ENCODE peak calls at places on chromosomes 4 and X, in seven cellular contexts. C is tibial nerve, I is endothelial cell of umbilical vein, P is AG04450, V is ovary, W is mammary epithelial cell, U is tibial artery. E is an unnamed sample.
A peak's percentile ranks its signal among the peaks of the same experiment; 100 is the strongest.

GRCh38 chr4:36243355-36244256 is 708 bp downstream of the ARAP2 start:
- DNase-seq in C (no peak), I (no peak), P (no peak), V (peak; percentile 22), W (peak; percentile 61), U (no peak), E (peak; percentile 67)

GRCh38 chr4:84985952-84986351 is 19.5 kb upstream of the WDFY3 start:
- DNase-seq in C (no peak), I (no peak), P (no peak), V (no peak), W (peak; percentile 73), U (no peak), E (no peak)

GRCh38 chr4:64799751-64800150 is 390.5 kb upstream of the TECRL start:
- DNase-seq in C (no peak), I (no peak), P (no peak), V (no peak), W (no peak), U (no peak), E (no peak)

GRCh38 chr4:168882650-168883233 is 127.3 kb downstream of the CBR4 start:
- DNase-seq in C (no peak), I (no peak), P (no peak), V (no peak), W (peak; percentile 52), U (peak; percentile 50), E (no peak)

GRCh38 chr4:68346461-68346860 is 3.4 kb downstream of the YTHDC1 start:
- DNase-seq in C (no peak), I (no peak), P (no peak), V (no peak), W (peak; percentile 74), U (no peak), E (no peak)

GRCh38 chrX:130615941-130616340 is 214.2 kb downstream of the RBMX2 start:
- DNase-seq in C (no peak), I (no peak), P (no peak), V (no peak), W (no peak), U (no peak), E (no peak)

GRCh38 chr4:168039593-168039992 is 52.7 kb upstream of the ANXA10 start:
- DNase-seq in C (no peak), I (no peak), P (no peak), V (no peak), W (no peak), U (no peak), E (no peak)

GRCh38 chr4:39576268-39576667 is 49.0 kb upstream of the UGDH start:
- DNase-seq in C (no peak), I (no peak), P (no peak), V (no peak), W (no peak), U (no peak), E (no peak)

GRCh38 chr4:36547383-36547782 is 266.0 kb downstream of the DTHD1 start:
- DNase-seq in C (no peak), I (no peak), P (no peak), V (no peak), W (no peak), U (no peak), E (no peak)

GRCh38 chr4:100981447-100982204 is 365.7 kb downstream of the PPP3CA start:
- DNase-seq in C (peak; percentile 45), I (no peak), P (no peak), V (no peak), W (peak; percentile 32), U (no peak), E (no peak)

GRCh38 chr4:100982345-100982744 is 365.0 kb downstream of the PPP3CA start:
- DNase-seq in C (no peak), I (no peak), P (no peak), V (no peak), W (peak; percentile 44), U (no peak), E (no peak)

GRCh38 chr4:100977274-100977673 is 370.1 kb downstream of the PPP3CA start:
- DNase-seq in C (no peak), I (no peak), P (no peak), V (no peak), W (no peak), U (no peak), E (no peak)

GRCh38 chr4:100983426-100983825 is 363.9 kb downstream of the PPP3CA start:
- DNase-seq in C (no peak), I (no peak), P (no peak), V (no peak), W (no peak), U (no peak), E (no peak)

DNA sequence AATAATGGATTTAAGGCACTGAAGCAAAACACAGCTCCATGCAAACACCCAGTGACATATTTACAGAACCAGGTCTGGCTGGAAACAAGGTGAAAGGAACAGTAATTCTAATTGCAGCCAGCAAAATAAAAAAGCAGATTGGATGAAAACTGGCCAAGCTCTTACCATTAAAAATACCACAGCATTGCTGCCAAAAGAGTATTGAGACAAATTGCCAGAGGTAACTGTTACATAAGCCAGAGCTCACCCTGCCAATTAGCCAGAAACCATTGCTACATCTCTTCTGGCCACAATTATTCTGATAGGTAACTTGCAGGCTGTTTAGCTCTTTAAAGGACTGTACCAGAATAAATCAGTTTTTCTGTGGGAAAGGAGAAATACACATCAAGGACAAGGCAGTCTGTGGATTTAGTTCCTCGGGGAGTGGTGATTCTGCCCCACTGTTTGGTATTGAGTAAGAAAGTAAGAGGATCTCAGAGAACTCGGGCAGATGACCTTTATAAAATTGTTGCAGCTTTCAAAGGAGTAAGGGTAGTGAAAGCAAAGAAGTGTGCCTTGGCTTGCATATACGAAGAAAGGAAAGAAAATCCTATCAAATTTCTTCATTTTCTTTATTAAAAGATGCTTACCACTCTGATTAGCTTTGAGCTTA is 369.5 kb downstream of the PPP3CA start:
- DNase-seq in C (no peak), I (no peak), P (no peak), V (no peak), W (peak; percentile 17), U (no peak), E (peak; percentile 65)
- H3K27ac ChIP-seq in C (no peak overlapping the region), I (no peak overlapping the region), P (no peak overlapping the region), V (no peak overlapping the region), W (no peak overlapping the region), U (no peak overlapping the region), E (no peak overlapping the region)

DNA sequence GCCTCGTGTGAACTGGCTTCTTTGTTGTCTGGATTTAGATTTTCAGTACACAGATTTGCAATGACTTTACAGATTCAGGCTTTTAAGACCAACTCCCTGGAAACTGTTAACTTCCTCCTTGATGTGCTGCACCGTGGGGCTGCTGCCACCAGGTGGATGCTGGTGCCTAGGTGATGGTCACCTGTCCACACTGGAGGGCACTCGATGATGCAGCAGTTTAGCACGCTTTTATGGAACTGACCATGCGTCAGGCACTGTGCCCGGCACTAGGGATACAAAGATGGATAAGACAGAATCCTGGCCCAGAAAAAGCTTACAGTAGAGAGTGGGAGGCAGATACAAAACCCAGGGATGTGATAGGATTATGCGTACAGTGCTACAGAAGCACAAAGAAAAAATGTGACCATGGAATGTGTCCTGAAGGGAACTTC is 180.7 kb downstream of the CEP135 start:
- DNase-seq in C (no peak), I (no peak), P (no peak), V (no peak), W (peak; percentile 24), U (no peak), E (no peak)
- TF ChIP-seq CTCF in C (no peak), I (no peak), P (peak; percentile 24), V (no peak), W (peak; percentile 67), U (no peak), E (no peak)

GRCh38 chrX:78945186-78945912 is at the start of gene P2RY10:
- DNase-seq in C (no peak), I (no peak), P (no peak), V (no peak), W (no peak), U (no peak), E (no peak)

GRCh38 chrX:78950157-78950556 is 5.0 kb downstream of the P2RY10 start:
- DNase-seq in C (no peak), I (no peak), P (no peak), V (no peak), W (no peak), U (no peak), E (no peak)

GRCh38 chrX:78946178-78946896 is 1.1 kb downstream of the P2RY10 start:
- DNase-seq in C (no peak), I (no peak), P (no peak), V (no peak), W (no peak), U (no peak), E (no peak)

DNA sequence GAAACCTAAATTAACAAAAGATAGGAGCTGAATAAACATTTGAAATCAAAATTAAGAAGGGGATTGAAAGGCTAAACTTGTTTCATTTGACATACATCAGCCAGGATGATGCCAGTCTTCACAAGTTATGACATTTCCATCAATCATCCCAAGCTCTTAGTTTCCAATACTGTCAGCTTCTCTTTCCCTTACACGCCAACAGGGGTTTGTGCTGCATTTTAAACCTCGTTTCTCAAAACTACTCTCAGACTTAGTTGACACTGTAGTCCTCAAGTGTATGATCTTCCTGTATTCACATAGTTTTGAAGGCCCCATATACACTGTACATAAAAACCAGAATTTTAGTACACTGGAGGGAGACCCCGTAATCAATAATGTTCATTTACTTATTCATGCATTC is 840 bp upstream of the P2RY10 start:
- DNase-seq in C (no peak), I (no peak), P (no peak), V (no peak), W (no peak), U (no peak), E (no peak)
- H3K27ac ChIP-seq in C (no peak overlapping the region), I (no peak overlapping the region), P (no peak overlapping the region), V (no peak overlapping the region), W (no peak overlapping the region), U (no peak overlapping the region), E (no peak overlapping the region)

GRCh38 chr4:98447648-98448047 is 186.5 kb downstream of the RAP1GDS1 start:
- DNase-seq in C (no peak), I (no peak), P (no peak), V (no peak), W (peak; percentile 39), U (no peak), E (no peak)
- TF ChIP-seq CTCF in C (no peak), I (no peak), P (no peak), V (no peak), W (no peak), U (no peak), E (no peak)